ENCODE peak calls at places on chromosomes 13 and 19, in six cellular contexts. One of them, this sample, is unnamed.

GRCh38 chr19:54017266-54017665 is 25.8 kb downstream of the CACNG6 start:
- DNase-seq in IMR-90: peak; percentile 31
- DNase-seq in ovary: no peak
- DNase-seq in heart left ventricle: no peak
- DNase-seq in NB4: no peak
- DNase-seq in Peyer's patch: no peak
- DNase-seq in this sample: no peak

GRCh38 chr19:32318884-32319520 is 26.4 kb upstream of the ZNF507 start:
- DNase-seq in IMR-90: no peak
- DNase-seq in ovary: no peak
- DNase-seq in heart left ventricle: no peak
- DNase-seq in NB4: peak; percentile 30
- DNase-seq in Peyer's patch: peak; percentile 53
- DNase-seq in this sample: no peak

GRCh38 chr19:5951338-5951861 is 26.5 kb downstream of the RANBP3 start:
- DNase-seq in IMR-90: no peak
- DNase-seq in ovary: no peak
- DNase-seq in heart left ventricle: no peak
- DNase-seq in NB4: no peak
- DNase-seq in Peyer's patch: no peak
- DNase-seq in this sample: peak; percentile 66

GRCh38 chr19:29766100-29766499 is 45.7 kb upstream of the CCNE1 start:
- DNase-seq in IMR-90: no peak
- DNase-seq in ovary: no peak
- DNase-seq in heart left ventricle: no peak
- DNase-seq in NB4: no peak
- DNase-seq in Peyer's patch: no peak
- DNase-seq in this sample: no peak

GRCh38 chr19:49340069-49340864 is 5.1 kb downstream of the CD37 start:
- DNase-seq in IMR-90: no peak
- DNase-seq in ovary: peak; percentile 87
- DNase-seq in heart left ventricle: peak; percentile 83
- DNase-seq in NB4: peak; percentile 82
- DNase-seq in Peyer's patch: peak; percentile 95
- DNase-seq in this sample: peak; percentile 85

GRCh38 chr13:30442854-30443379 is 20.6 kb downstream of the UBE2L5 start:
- DNase-seq in IMR-90: no peak
- DNase-seq in ovary: no peak
- DNase-seq in heart left ventricle: no peak
- DNase-seq in NB4: peak; percentile 29
- DNase-seq in Peyer's patch: no peak
- DNase-seq in this sample: no peak

GRCh38 chr13:51179432-51179971 is 42.7 kb upstream of the FAM124A start:
- DNase-seq in IMR-90: no peak
- DNase-seq in ovary: no peak
- DNase-seq in heart left ventricle: no peak
- DNase-seq in NB4: no peak
- DNase-seq in Peyer's patch: no peak
- DNase-seq in this sample: no peak

GRCh38 chr13:98022210-98022609 is 68.7 kb downstream of the IPO5 start:
- DNase-seq in IMR-90: peak; percentile 93
- DNase-seq in ovary: no peak
- DNase-seq in heart left ventricle: peak; percentile 35
- DNase-seq in NB4: no peak
- DNase-seq in Peyer's patch: no peak
- DNase-seq in this sample: no peak

GRCh38 chr13:93959796-93960533 is 519.5 kb downstream of the DCT start:
- DNase-seq in IMR-90: peak; percentile 46
- DNase-seq in ovary: no peak
- DNase-seq in heart left ventricle: no peak
- DNase-seq in NB4: no peak
- DNase-seq in Peyer's patch: no peak
- DNase-seq in this sample: no peak

GRCh38 chr13:51764184-51765141 is 39.5 kb downstream of the DHRS12 start:
- DNase-seq in IMR-90: peak; percentile 97
- DNase-seq in ovary: peak; percentile 62
- DNase-seq in heart left ventricle: peak; percentile 72
- DNase-seq in NB4: no peak
- DNase-seq in Peyer's patch: peak; percentile 78
- DNase-seq in this sample: peak; percentile 95

GRCh38 chr13:83825676-83826075 is 56.6 kb downstream of the SLITRK1 start:
- DNase-seq in IMR-90: no peak
- DNase-seq in ovary: no peak
- DNase-seq in heart left ventricle: no peak
- DNase-seq in NB4: no peak
- DNase-seq in Peyer's patch: no peak
- DNase-seq in this sample: no peak

GRCh38 chr19:955803-956746 is 28.1 kb upstream of the WDR18 start:
- DNase-seq in IMR-90: no peak
- DNase-seq in ovary: no peak
- DNase-seq in heart left ventricle: no peak
- DNase-seq in NB4: no peak
- DNase-seq in Peyer's patch: no peak
- DNase-seq in this sample: no peak

GRCh38 chr19:1082165-1082927 is 12.8 kb downstream of the POLR2E start:
- DNase-seq in IMR-90: no peak
- DNase-seq in ovary: no peak
- DNase-seq in heart left ventricle: no peak
- DNase-seq in NB4: peak; percentile 47
- DNase-seq in Peyer's patch: peak; percentile 96
- DNase-seq in this sample: no peak

DNA sequence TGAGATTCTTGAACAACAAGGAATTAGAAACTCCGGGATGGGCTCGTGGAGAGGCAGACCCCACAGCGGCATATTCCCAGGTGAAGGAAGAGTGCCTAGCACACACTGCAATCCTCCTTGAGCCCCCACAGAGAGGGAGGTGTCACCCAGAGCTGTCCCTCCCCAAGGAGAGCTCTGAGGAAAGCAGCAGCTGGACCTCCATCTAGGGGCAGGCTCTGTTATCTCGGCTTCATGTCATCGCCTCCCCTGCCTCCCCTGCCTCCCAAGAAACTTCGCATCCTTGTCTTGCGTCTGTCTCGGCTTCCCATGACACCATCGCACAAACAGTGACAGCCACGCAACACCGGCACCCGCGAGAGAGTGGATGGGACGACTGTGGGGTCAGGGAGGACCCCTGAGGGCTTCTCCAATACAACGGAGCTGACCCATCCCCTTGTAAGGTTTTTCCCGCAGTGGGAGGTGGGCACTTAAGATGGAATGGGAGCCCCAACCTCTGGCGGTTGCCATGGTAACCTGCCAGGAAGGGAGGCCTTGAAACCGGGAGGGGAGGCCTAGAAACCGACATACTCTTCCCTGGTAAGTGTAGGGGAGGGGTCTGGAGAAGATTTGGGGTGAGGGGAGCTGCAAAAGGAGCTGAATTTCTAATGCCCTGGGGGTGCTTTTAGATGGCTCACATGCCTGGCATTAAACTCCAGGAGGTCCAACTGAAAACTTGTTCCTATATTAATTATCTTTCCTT is 16.4 kb downstream of the TLE2 start:
- DNase-seq in IMR-90: no peak
- DNase-seq in ovary: no peak
- DNase-seq in heart left ventricle: no peak
- DNase-seq in NB4: no peak
- DNase-seq in Peyer's patch: no peak
- DNase-seq in this sample: no peak
- TF ChIP-seq POLR2A in IMR-90: no peak
- TF ChIP-seq POLR2A in ovary: no peak
- TF ChIP-seq POLR2A in heart left ventricle: no peak
- TF ChIP-seq POLR2A in NB4: no peak
- TF ChIP-seq POLR2A in Peyer's patch: no peak
- TF ChIP-seq POLR2A in this sample: no peak

GRCh38 chr13:19864018-19864338 is 529 bp upstream of the ZMYM5 start:
- DNase-seq in IMR-90: no peak
- DNase-seq in ovary: peak; percentile 78
- DNase-seq in heart left ventricle: peak; percentile 71
- DNase-seq in NB4: peak; percentile 94
- DNase-seq in Peyer's patch: peak; percentile 83
- DNase-seq in this sample: peak; percentile 83
- TF ChIP-seq POLR2A in IMR-90: no peak
- TF ChIP-seq POLR2A in ovary: no peak
- TF ChIP-seq POLR2A in heart left ventricle: no peak
- TF ChIP-seq POLR2A in NB4: peak; percentile 40
- TF ChIP-seq POLR2A in Peyer's patch: no peak
- TF ChIP-seq POLR2A in this sample: no peak

GRCh38 chr19:4053423-4054324 is 13.0 kb downstream of the ZBTB7A start:
- DNase-seq in IMR-90: no peak
- DNase-seq in ovary: no peak
- DNase-seq in heart left ventricle: no peak
- DNase-seq in NB4: no peak
- DNase-seq in Peyer's patch: peak; percentile 67
- DNase-seq in this sample: no peak

GRCh38 chr19:4052993-4053422 is 13.7 kb downstream of the ZBTB7A start:
- DNase-seq in IMR-90: no peak
- DNase-seq in ovary: no peak
- DNase-seq in heart left ventricle: no peak
- DNase-seq in NB4: no peak
- DNase-seq in Peyer's patch: peak; percentile 72
- DNase-seq in this sample: no peak

GRCh38 chr19:4054471-4055208 is 12.1 kb downstream of the ZBTB7A start:
- DNase-seq in IMR-90: no peak
- DNase-seq in ovary: no peak
- DNase-seq in heart left ventricle: peak; percentile 7
- DNase-seq in NB4: no peak
- DNase-seq in Peyer's patch: no peak
- DNase-seq in this sample: no peak

GRCh38 chr19:4051175-4052101 is 15.3 kb downstream of the ZBTB7A start:
- DNase-seq in IMR-90: peak; percentile 55
- DNase-seq in ovary: peak; percentile 29
- DNase-seq in heart left ventricle: no peak
- DNase-seq in NB4: peak; percentile 91
- DNase-seq in Peyer's patch: peak; percentile 79
- DNase-seq in this sample: no peak

DNA sequence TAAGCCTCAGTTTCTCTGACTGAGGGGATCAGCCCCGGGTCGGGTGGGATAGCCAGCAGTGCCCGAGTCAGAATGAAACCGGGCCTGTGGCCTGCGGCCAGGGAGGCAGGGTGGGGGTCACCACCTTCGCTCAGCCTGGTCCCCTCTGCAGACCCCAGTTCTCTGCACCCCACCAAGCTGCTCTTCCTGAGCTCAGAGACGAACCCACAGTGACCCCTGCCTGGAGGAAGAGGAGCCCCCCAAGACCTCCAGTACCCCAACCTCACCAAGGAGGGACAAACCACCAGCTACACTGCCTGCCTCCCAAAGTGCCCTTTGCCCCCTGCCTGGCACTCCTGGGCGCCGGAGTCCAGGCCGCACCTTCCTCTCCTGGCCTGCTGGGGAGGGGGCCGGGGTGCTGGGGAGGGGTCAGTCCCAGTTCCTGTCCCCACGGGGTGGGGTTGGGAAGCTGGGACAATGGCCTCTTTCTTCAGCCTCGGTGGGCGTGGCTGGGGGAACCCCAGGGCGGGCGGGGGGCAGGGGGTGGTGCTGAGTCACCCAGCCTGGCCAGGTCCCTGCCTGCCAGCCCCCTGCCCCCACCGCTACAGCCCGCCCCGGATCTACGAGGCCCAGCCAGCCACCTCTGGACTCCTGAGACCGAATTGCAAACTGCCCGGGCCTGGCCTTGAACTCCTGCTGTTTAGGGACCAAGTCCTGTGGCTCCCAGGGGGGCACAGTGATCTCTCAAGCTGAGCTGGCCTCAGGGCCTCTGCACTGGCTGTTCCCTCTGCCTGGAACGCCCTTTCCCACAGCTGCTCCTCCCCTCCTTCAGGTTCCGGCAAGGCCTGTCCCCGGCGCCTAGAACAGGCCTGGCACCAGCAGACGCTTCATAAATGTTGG is 14.3 kb downstream of the ZBTB7A start:
- DNase-seq in IMR-90: peak; percentile 20
- DNase-seq in ovary: no peak
- DNase-seq in heart left ventricle: peak; percentile 55
- DNase-seq in NB4: peak; percentile 73
- DNase-seq in Peyer's patch: peak; percentile 93
- DNase-seq in this sample: peak; percentile 82
- TF ChIP-seq POLR2A in IMR-90: no peak
- TF ChIP-seq POLR2A in ovary: no peak
- TF ChIP-seq POLR2A in heart left ventricle: no peak
- TF ChIP-seq POLR2A in NB4: no peak
- TF ChIP-seq POLR2A in Peyer's patch: no peak
- TF ChIP-seq POLR2A in this sample: no peak

DNA sequence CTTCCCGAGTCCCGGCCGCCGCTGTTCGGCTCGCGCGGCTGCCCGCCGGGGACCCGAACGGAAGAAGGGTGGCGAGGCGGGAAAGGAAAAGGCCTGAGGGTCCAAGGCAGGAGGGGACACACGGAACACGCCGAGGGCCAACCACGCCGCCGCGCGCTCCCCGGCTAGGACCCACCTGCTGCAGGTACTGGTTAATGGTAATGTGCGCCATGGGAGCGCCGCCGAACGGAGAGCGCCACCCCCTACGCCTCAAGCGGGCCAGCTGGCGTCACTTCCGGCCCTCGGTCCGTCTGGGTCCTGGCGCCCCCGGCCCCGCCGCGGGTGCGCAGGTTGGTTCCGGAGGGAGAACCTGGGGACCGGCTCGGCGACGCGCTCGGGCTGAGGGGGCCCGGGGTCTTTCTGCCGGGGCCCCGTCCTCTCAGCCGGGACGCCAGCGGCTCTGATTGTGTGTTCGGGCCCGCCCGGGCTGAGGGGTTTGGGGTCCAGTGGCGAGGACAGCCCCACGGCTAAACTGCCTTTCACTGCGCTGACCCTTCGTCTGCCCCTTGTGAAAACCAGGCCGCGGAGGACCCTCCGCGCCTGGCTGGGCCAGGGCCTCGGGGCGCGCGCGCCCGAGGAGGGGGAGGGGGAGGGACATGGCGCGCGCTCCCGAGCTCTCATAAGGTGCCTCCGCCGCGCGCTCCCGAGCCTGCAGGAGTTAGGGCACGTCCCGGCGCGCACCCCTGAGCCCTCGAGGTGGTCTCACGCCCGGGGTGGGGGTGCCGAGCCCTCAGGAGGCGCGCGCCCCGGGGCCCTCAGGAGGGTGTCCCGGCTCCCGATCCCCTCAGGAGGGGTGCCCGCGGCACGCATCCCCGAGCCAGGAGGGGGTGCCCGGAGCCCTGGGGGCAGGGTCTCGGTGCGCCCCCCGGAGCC is at the start of gene PCID2:
- DNase-seq in IMR-90: peak; percentile 84
- DNase-seq in ovary: peak; percentile 87
- DNase-seq in heart left ventricle: peak; percentile 89
- DNase-seq in NB4: peak; percentile 95
- DNase-seq in Peyer's patch: peak; percentile 95
- DNase-seq in this sample: peak; percentile 95
- TF ChIP-seq POLR2A in IMR-90: no peak
- TF ChIP-seq POLR2A in ovary: peak; percentile 87
- TF ChIP-seq POLR2A in heart left ventricle: no peak
- TF ChIP-seq POLR2A in NB4: peak; percentile 82
- TF ChIP-seq POLR2A in Peyer's patch: peak; percentile 66
- TF ChIP-seq POLR2A in this sample: peak; percentile 81

This sample was measured in sigmoid colon.